ENCODE peak calls at places on chromosomes 16 and 17, in ten cellular contexts. G is spleen, S is testis, J is GM23338, T is A549, K is psoas muscle, M is heart right ventricle, X is HFF-Myc, E is fibroblast of pulmonary artery, Y is prostate gland. Z is an unnamed sample.

GRCh38 chr17:50396261-50397110 is 837 bp downstream of the LRRC59 start:
- DNase-seq in S (peak), X (no peak), E (peak), K (peak), T (peak), J (peak), G (no peak), Y (peak), M (no peak), Z (peak)

GRCh38 chr17:68565656-68566055 is 35.5 kb downstream of the FAM20A start:
- DNase-seq in S (no peak), J (no peak), K (no peak), X (no peak), T (no peak), G (no peak), M (no peak), E (no peak), Y (no peak), Z (no peak)

GRCh38 chr16:12375341-12375740 is 398.8 kb downstream of the SNX29 start:
- DNase-seq in X (no peak), E (no peak), J (no peak), Y (no peak), T (no peak), G (no peak), M (no peak), K (no peak), S (peak), Z (no peak)

GRCh38 chr17:74978240-74978639 is 5.7 kb upstream of the HID1 start:
- DNase-seq in Y (no peak), T (no peak), E (no peak), S (no peak), J (no peak), K (no peak), G (no peak), M (no peak), X (no peak), Z (no peak)

GRCh38 chr17:14334261-14334860 is 33.5 kb downstream of the HS3ST3B1 start:
- DNase-seq in M (no peak), X (no peak), J (no peak), E (peak), G (no peak), T (no peak), Y (no peak), S (no peak), K (no peak), Z (no peak)

GRCh38 chr17:47066095-47066494 is 87.0 kb upstream of the RPRML start:
- DNase-seq in T (peak), M (no peak), G (no peak), J (peak), Y (no peak), K (no peak), E (peak), X (no peak), S (no peak), Z (no peak)

GRCh38 chr17:75783803-75784472 is 668 bp upstream of the UNK start:
- DNase-seq in Y (no peak), S (peak), X (no peak), M (no peak), T (no peak), J (peak), K (no peak), E (no peak), G (peak), Z (peak)

GRCh38 chr16:72467157-72467759 is 295.3 kb upstream of the PMFBP1 start:
- DNase-seq in E (peak), K (no peak), G (no peak), J (peak), X (peak), S (peak), Y (no peak), T (peak), M (no peak), Z (no peak)

GRCh38 chr16:70746040-70746707 is 54.8 kb downstream of the VAC14 start:
- DNase-seq in S (peak), X (peak), M (no peak), T (peak), Y (peak), G (no peak), K (peak), E (peak), J (no peak), Z (peak)

GRCh38 chr17:76547183-76547641 is 7.4 kb downstream of the PRCD start:
- DNase-seq in X (no peak), M (no peak), G (peak), S (peak), K (peak), J (peak), Y (peak), E (peak), T (peak), Z (peak)

DNA sequence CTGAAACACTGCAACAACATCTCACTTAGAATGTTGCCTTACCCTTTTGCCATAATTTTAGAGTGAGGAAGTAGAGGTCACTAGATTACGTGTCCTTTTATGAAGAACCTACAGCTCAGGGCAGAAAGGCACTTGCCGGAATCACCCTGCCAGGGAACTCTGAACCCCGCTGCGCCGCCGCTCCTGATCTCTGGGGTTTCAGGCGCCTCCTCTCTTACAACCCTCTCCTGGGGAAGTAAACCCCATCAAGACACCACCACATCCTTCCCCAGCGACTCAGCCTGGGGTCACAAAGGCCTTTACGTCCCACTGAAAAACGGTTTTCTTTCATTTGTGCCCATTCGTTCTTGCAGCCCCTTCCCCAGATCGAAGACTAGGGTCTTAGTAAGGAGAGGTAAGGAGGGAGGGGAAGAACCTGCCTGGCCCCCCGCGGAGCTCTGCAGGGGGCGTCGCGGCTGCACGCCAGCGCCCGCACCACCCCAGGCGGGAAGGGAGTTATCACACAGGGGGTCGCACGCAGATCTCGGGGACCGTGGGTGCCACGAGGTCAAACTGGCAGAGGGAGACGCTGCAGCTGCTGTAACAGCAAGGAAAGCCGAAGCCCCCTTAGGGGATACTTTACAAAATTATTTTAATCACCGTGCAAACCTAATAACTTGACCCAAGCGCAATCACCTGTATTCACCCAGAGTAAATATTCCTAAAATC is 1.0 kb upstream of the HLF start:
- DNase-seq in S (no peak), T (no peak), E (no peak), G (no peak), X (no peak), K (no peak), M (no peak), Y (no peak), J (peak), Z (no peak)
- H3K4me3 ChIP-seq in S (peak), T (peak), E (no peak), G (peak), X (no peak), K (peak), M (peak), Y (no peak), J (peak), Z (peak)

GRCh38 chr17:21037117-21037803 is 5.6 kb downstream of the USP22 start:
- DNase-seq in X (no peak), E (no peak), K (no peak), G (no peak), Y (no peak), S (no peak), T (no peak), J (no peak), M (no peak), Z (no peak)

GRCh38 chr17:21039839-21040575 is 2.8 kb downstream of the USP22 start:
- DNase-seq in M (no peak), K (peak), J (peak), Y (no peak), G (no peak), S (no peak), T (peak), E (peak), X (no peak), Z (peak)

GRCh38 chr17:21034350-21035235 is 8.2 kb downstream of the USP22 start:
- DNase-seq in Y (no peak), E (no peak), J (peak), X (no peak), S (peak), T (no peak), K (peak), M (no peak), G (no peak), Z (no peak)

GRCh38 chr17:21033350-21033749 is 9.5 kb downstream of the USP22 start:
- DNase-seq in G (no peak), J (no peak), T (no peak), S (no peak), Y (no peak), K (no peak), M (no peak), X (no peak), E (no peak), Z (no peak)

DNA sequence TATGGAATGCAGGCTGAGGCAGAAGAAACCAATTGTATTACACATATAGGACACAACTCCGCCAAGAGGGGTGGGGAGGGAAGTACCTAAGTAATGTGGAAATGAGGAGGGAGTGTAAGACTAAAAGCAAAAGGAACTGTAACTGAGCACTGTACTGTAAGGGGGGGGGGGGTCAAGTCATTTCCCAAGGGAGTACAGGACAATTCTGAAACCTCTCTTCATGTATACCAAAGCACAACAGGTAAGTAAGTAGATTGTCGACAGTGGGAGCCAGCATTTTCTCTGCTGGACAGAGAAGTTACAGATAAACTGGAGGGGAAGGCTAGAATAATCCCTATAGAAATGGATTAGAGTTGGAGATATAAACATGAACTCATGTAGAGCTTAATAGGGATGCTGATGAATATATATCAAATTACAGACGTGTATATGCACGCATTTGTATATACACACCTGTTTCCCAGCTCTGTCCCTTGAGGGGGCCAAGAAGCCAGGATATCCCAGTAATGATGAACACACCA is 6.4 kb downstream of the USP22 start:
- DNase-seq in E (no peak), M (no peak), T (no peak), S (no peak), X (no peak), G (no peak), K (no peak), J (no peak), Y (no peak), Z (no peak)
- H3K4me3 ChIP-seq in E (no peak), M (no peak), T (no peak), S (no peak), X (no peak), G (no peak), K (peak), J (peak), Y (no peak), Z (no peak)

GRCh38 chr17:32126746-32127145 is 15.6 kb upstream of the RHOT1 start:
- DNase-seq in Y (no peak), E (no peak), K (no peak), G (no peak), M (no peak), J (no peak), S (no peak), X (no peak), T (no peak), Z (no peak)
- H3K4me3 ChIP-seq in Y (no peak), E (no peak), K (peak), G (peak), M (peak), J (peak), S (no peak), X (peak), T (peak), Z (peak)

DNA sequence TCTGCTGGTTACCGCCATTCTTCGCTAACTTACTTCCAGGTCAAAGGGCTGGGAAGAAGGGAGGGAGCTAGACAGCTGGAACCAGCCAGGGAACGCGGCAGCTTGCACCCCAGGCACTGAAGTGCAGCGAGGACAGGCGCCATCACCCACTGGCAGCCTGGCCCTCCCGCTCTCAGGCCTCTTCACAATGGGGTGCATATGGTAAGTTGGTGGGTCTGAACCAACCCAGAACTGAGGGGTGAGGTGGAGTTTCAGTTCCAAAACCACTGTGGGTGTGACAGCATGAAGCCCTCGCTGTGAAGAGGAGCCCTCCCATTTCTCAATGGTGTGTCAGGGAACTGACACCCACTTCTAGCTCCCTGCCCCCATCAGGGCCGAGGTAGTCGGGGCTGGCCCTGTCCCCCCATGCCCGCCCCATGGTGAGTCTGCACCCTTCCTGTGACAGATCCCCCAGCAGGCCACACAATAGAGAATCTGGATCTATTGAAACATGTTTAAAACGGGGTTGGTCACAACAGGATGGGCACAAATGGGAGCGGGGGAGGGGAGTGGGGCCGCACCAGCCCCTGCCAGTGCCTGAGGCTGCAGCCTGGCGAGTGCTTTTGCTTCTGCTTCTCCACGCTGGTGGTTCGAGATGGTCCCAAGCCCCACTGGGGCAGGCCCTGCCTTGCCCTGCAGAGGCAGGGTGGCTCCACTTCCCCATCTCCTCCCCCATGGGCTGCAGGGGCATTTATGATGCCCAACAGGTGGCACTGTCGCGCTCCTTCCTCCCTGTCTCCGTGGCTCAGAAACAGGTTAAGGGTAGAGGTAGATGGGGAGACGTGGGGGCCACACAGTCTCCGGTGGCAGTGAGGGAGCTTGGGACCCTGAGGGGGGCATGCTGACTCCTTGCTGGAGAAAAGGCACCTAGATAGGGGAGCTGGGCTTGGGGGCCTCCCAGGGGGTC is 2.3 kb downstream of the LIMD2 start:
- DNase-seq in M (peak), G (peak), T (peak), S (no peak), K (peak), X (no peak), J (peak), Y (no peak), E (peak), Z (no peak)
- H3K4me3 ChIP-seq in M (no peak), G (peak), T (no peak), S (no peak), K (peak), X (no peak), J (peak), Y (no peak), E (no peak), Z (no peak)

GRCh38 chr17:66307257-66307656 is 4.8 kb downstream of the PRKCA start:
- DNase-seq in G (no peak), T (no peak), S (no peak), M (no peak), Y (no peak), K (no peak), J (no peak), E (no peak), X (no peak), Z (no peak)

GRCh38 chr17:66301864-66302741 is at the start of gene PRKCA:
- DNase-seq in K (peak), J (peak), T (peak), G (peak), X (no peak), Y (peak), E (peak), M (peak), S (peak), Z (peak)

GRCh38 chr17:66302761-66303626 is 581 bp downstream of the PRKCA start:
- DNase-seq in K (peak), G (peak), M (peak), Y (peak), E (peak), J (peak), T (peak), S (peak), X (no peak), Z (peak)

GRCh38 chr17:66306413-66306812 is 4.0 kb downstream of the PRKCA start:
- DNase-seq in M (no peak), G (no peak), K (no peak), S (no peak), T (no peak), Y (no peak), E (peak), X (no peak), J (no peak), Z (no peak)

DNA sequence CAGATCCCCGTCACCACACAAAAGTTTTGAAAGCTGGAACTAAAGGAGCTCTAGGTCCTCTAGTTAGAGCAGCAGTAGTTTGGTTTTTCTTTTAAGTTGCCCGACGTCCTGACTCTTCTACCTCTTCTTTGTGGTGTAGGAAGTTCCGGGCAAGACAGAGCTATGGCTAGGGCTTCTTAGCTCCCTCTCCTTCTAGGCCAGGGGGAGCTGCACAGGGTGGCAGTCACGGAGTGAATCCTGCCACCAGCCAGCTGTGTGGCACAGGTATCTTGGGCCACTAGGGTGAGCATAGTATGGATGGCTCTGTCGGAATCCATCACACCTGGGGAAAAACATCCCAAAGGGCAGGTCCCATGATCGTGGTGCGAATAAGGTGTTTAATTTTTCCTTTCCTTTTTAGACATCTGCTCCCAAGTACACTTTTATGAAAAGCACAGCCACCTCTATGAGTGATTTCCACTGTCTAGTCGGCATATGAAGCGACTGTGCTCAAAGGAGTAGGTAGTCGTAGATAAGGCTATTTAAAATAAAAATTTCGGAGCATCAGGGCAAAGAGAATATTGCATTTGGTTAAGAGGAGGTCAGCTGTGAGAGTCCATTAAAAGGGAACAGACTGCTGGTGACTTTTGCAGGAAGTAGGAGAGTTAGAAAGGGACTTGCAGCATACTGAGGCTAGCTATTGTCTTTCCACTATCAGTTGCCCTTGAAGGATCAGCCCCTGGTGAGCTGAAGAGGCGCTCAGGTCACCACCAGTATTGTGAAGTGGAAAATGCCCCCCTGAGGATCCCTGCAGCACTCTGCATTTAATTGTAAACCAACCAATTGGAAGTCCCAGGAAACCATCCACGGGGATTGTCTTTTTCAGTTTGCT is 2.1 kb downstream of the PRKCA start:
- DNase-seq in E (peak), G (no peak), S (no peak), M (no peak), T (peak), Y (no peak), K (no peak), X (no peak), J (peak), Z (no peak)
- H3K4me3 ChIP-seq in E (peak), G (no peak), S (peak), M (no peak), T (peak), Y (peak), K (peak), X (peak), J (peak), Z (peak)

GRCh38 chr17:53316073-53316472 is 506.7 kb upstream of the KIF2B start:
- DNase-seq in K (no peak), J (no peak), T (no peak), S (no peak), G (peak), Y (no peak), X (no peak), M (no peak), E (no peak), Z (no peak)

GRCh38 chr17:53316988-53317387 is 505.7 kb upstream of the KIF2B start:
- DNase-seq in T (no peak), X (no peak), E (no peak), K (no peak), S (no peak), Y (no peak), G (no peak), J (no peak), M (no peak), Z (no peak)

DNA sequence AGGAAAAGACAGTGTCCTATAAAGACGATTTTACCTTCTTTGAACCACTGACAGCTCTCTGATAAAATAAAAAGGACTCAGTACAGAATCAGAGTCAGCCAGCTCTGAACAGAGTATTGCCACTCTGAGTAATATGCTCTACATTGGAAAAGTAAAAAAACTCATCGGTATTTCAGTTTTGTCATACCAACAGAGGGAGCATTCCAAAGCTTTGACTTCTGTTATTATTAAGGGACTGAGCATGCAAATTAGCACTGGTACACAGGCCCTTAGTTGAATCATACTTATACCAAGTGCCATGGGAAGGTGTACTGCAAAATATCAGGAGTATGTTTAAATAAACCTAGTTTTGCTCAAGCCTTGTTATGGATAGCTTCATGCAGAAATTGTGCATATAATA is 509.0 kb upstream of the KIF2B start:
- DNase-seq in E (peak), M (no peak), X (no peak), T (no peak), S (no peak), G (no peak), J (no peak), K (no peak), Y (no peak), Z (no peak)
- H3K4me3 ChIP-seq in E (no peak), M (no peak), X (no peak), T (no peak), S (no peak), G (no peak), J (no peak), K (no peak), Y (no peak), Z (no peak)

GRCh38 chr16:15435216-15435864 is 952 bp downstream of the BMERB1 start:
- DNase-seq in Y (no peak), X (no peak), K (peak), T (no peak), M (no peak), G (no peak), J (peak), S (no peak), E (no peak), Z (no peak)

GRCh38 chr16:15439102-15439501 is 4.7 kb downstream of the BMERB1 start:
- DNase-seq in J (no peak), K (no peak), X (no peak), G (no peak), S (no peak), T (no peak), Y (no peak), E (no peak), M (no peak), Z (no peak)

GRCh38 chr16:15434079-15434424 is 336 bp upstream of the BMERB1 start:
- DNase-seq in J (no peak), S (no peak), K (no peak), T (no peak), E (no peak), X (no peak), G (no peak), M (no peak), Y (no peak), Z (no peak)

GRCh38 chr16:15434425-15435215 is at the start of gene BMERB1:
- DNase-seq in M (peak), J (peak), X (no peak), Y (no peak), G (peak), S (peak), E (peak), K (peak), T (peak), Z (peak)
- H3K4me3 ChIP-seq in M (peak), J (peak), X (peak), Y (peak), G (peak), S (peak), E (peak), K (peak), T (peak), Z (peak)

GRCh38 chr17:8123695-8124349 is at the start of gene HES7:
- DNase-seq in K (no peak), G (no peak), E (no peak), M (no peak), Y (no peak), J (peak), X (no peak), S (no peak), T (no peak), Z (peak)
- H3K4me3 ChIP-seq in K (peak), G (peak), E (peak), M (peak), Y (peak), J (peak), X (peak), S (peak), T (peak), Z (peak)

Z was measured in ovary.